ENCODE peak calls at places on chromosomes 5 and 9, in six cellular contexts. O is fibroblast of lung, B is astrocyte of the spinal cord, A is mucosa of descending colon, W is fibroblast of the aortic adventitia, C is right lobe of liver. J is an unnamed sample.

GRCh38 chr9:5557606-5558587 is 47.6 kb downstream of the PDCD1LG2 start:
- DNase-seq in O (peak; percentile 35), B (peak; percentile 12), A (no peak), W (peak; percentile 83), C (no peak), J (no peak)

GRCh38 chr5:178483620-178484019 is 106.6 kb downstream of the COL23A1 start:
- DNase-seq in O (no peak), B (no peak), A (no peak), W (no peak), C (no peak), J (no peak)

GRCh38 chr9:124010665-124011321 is 775 bp upstream of the LHX2 start:
- DNase-seq in O (peak; percentile 29), B (no peak), A (no peak), W (no peak), C (peak; percentile 37), J (no peak)

GRCh38 chr5:85538362-85538761 is 1079.4 kb upstream of the COX7C start:
- DNase-seq in O (no peak), B (no peak), A (no peak), W (no peak), C (no peak), J (no peak)

GRCh38 chr5:142977363-142978051 is 207.3 kb downstream of the ARHGAP26 start:
- DNase-seq in O (peak; percentile 97), B (peak; percentile 90), A (no peak), W (peak; percentile 71), C (no peak), J (no peak)

GRCh38 chr5:177467436-177467835 is 6.0 kb downstream of the DBN1 start:
- DNase-seq in O (no peak), B (no peak), A (no peak), W (no peak), C (no peak), J (peak; percentile 17)

GRCh38 chr9:106307670-106308069 is 555.3 kb upstream of the ZNF462 start:
- DNase-seq in O (peak; percentile 19), B (no peak), A (no peak), W (no peak), C (no peak), J (no peak)

GRCh38 chr9:90916147-90916734 is 114.6 kb downstream of the SYK start:
- DNase-seq in O (no peak), B (no peak), A (no peak), W (peak; percentile 16), C (peak; percentile 56), J (no peak)

GRCh38 chr5:123174916-123175481 is 86.0 kb downstream of the PRDM6 start:
- DNase-seq in O (no peak), B (no peak), A (no peak), W (no peak), C (no peak), J (no peak)

GRCh38 chr5:135544666-135545045 is 8.9 kb upstream of the NEUROG1 start:
- DNase-seq in O (no peak), B (no peak), A (no peak), W (no peak), C (no peak), J (no peak)
- H3K4me3 ChIP-seq in O (no peak overlapping the region), B (no peak overlapping the region), A (no peak overlapping the region), W (no peak overlapping the region), C (peak overlapping the region; percentile 56), J (peak overlapping the region; percentile 8)

DNA sequence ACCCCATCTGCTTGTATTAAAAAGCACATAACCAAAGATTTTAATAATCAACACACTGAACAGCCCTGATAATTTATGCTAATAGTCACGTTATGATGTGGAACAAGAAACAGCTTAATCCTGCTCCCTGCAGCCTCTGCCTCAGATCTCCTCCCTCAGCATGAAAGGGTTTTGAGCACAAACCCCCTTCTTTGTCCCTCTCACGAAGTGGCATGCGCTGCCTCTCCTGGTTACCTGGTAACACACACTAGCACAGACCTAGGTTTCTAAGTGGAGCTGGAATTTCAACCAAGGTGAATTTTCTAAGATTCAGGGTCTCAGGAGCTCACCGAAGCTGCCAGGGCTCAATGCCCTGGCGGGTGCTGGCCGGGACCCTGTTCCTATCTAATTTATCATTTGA is 5.0 kb downstream of the IGFBPL1 start:
- DNase-seq in O (no peak), B (no peak), A (no peak), W (no peak), C (no peak), J (no peak)
- TF ChIP-seq CTCF in O (no peak), B (no peak), A (no peak), W (no peak), C (no peak), J (no peak)

GRCh38 chr9:137168575-137168906 is 1.3 kb downstream of the LRRC26 start:
- DNase-seq in O (no peak), B (no peak), A (no peak), W (no peak), C (no peak), J (no peak)
- H3K4me3 ChIP-seq in O (no peak overlapping the region), B (no peak overlapping the region), A (peak overlapping the region; percentile 11), W (no peak overlapping the region), C (peak overlapping the region; percentile 19), J (peak overlapping the region; percentile 36)

DNA sequence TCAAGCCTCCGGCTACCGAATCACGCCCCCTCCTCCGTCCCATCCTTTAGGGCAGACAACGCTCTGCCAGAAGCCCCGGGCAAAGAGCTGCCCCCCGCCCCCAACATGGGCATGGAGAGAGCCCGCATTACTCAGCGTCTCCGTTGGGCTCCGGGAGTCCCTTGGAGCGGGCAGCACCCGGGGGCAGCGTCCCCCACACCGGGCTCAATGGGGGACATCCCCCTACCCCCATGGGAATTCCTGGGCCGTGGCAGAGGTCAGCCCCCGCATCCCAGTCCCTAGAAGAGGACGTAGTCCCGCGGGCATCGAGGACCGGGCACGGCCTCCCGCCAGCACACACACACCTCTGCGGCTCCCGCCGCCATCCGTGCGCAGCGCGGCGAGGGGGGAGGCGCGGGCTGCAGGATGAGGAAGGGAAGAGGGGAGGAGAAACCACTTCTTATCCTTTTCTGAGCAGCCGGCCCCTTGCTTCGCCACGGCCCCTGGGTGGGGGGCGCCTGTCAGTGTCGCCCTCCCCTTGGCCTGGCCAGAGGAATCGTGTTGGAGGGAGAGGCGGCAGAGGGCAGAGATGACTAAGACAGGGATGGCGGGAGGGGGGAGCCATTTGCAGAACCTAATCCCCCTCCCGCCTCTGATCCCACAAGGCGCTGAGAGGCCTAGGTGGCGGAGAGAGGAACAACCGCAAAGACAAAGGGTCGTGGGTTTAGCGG is 818 bp downstream of the DNM1 start:
- DNase-seq in O (peak; percentile 57), B (peak; percentile 34), A (peak; percentile 56), W (peak; percentile 37), C (no peak), J (no peak)
- TF ChIP-seq CTCF in O (no peak), B (no peak), A (no peak), W (no peak), C (no peak), J (no peak)

GRCh38 chr5:52791366-52791765 is 3.6 kb downstream of the ITGA1 start:
- DNase-seq in O (no peak), B (no peak), A (no peak), W (no peak), C (no peak), J (no peak)
- H3K4me3 ChIP-seq in O (no peak overlapping the region), B (no peak overlapping the region), A (no peak overlapping the region), W (no peak overlapping the region), C (no peak overlapping the region), J (no peak overlapping the region)

GRCh38 chr5:35920890-35921289 is 17.5 kb downstream of the CAPSL start:
- DNase-seq in O (no peak), B (no peak), A (no peak), W (no peak), C (no peak), J (no peak)
- TF ChIP-seq CTCF in O (peak; percentile 9), B (peak; percentile 33), A (no peak), W (no peak), C (no peak), J (no peak)

GRCh38 chr9:2015581-2016410 is 649 bp downstream of the SMARCA2 start:
- DNase-seq in O (peak; percentile 51), B (peak; percentile 49), A (peak; percentile 78), W (peak; percentile 33), C (peak; percentile 59), J (peak; percentile 60)

GRCh38 chr9:2017459-2018161 is 2.5 kb downstream of the SMARCA2 start:
- DNase-seq in O (peak; percentile 88), B (peak; percentile 74), A (peak; percentile 86), W (peak; percentile 79), C (peak; percentile 83), J (peak; percentile 76)

GRCh38 chr9:2018162-2018643 is 3.1 kb downstream of the SMARCA2 start:
- DNase-seq in O (no peak), B (no peak), A (no peak), W (no peak), C (no peak), J (no peak)

GRCh38 chr9:2016411-2017208 is 1.5 kb downstream of the SMARCA2 start:
- DNase-seq in O (peak; percentile 79), B (peak; percentile 78), A (peak; percentile 89), W (peak; percentile 74), C (peak; percentile 88), J (peak; percentile 72)

GRCh38 chr9:2017209-2017458 is 2.0 kb downstream of the SMARCA2 start:
- DNase-seq in O (no peak), B (peak; percentile 53), A (no peak), W (peak; percentile 51), C (peak; percentile 64), J (no peak)
- H3K4me3 ChIP-seq in O (peak overlapping the region; percentile 89), B (peak overlapping the region; percentile 86), A (peak overlapping the region; percentile 64), W (peak overlapping the region; percentile 87), C (peak overlapping the region; percentile 81), J (peak overlapping the region; percentile 74)